ENCODE peak calls at places on chromosomes 13 and 19, in nine cellular contexts. Q is upper lobe of left lung, D is mucosa of descending colon, Y is Peyer's patch, A is left lung, V is neural progenitor cell, H is aorta, X is heart right ventricle, Z is transverse colon. M is an unnamed sample.

GRCh38 chr19:4064551-4065260 is 2.0 kb downstream of the ZBTB7A start:
- DNase-seq in Q (peak; percentile 90), D (peak; percentile 81), Y (peak; percentile 76), A (no peak), V (peak; percentile 65), H (peak; percentile 73), X (peak; percentile 70), Z (peak; percentile 66), M (peak; percentile 75)

GRCh38 chr19:45205810-45206209 is 27.2 kb downstream of the BLOC1S3 start:
- DNase-seq in Q (no peak), D (no peak), Y (no peak), A (no peak), V (no peak), H (no peak), X (no peak), Z (no peak), M (no peak)

GRCh38 chr19:2289714-2290435 is 7.9 kb upstream of the PEAK3 start:
- DNase-seq in Q (peak; percentile 92), D (peak; percentile 57), Y (peak; percentile 90), A (peak; percentile 73), V (peak; percentile 53), H (peak; percentile 77), X (no peak), Z (peak; percentile 53), M (no peak)

GRCh38 chr13:55199132-55199531 is 1941.6 kb upstream of the PRR20A start:
- DNase-seq in Q (no peak), D (no peak), Y (no peak), A (no peak), V (peak; percentile 47), H (no peak), X (no peak), Z (no peak), M (no peak)

GRCh38 chr13:73158851-73159250 is 100.0 kb downstream of the KLF5 start:
- DNase-seq in Q (no peak), D (no peak), Y (no peak), A (no peak), V (no peak), H (no peak), X (no peak), Z (no peak), M (no peak)

GRCh38 chr19:49749055-49749716 is 13.9 kb downstream of the TSKS start:
- DNase-seq in Q (no peak), D (no peak), Y (no peak), A (no peak), V (no peak), H (no peak), X (no peak), Z (no peak), M (no peak)

GRCh38 chr19:11699931-11700794 is 38.6 kb downstream of the ZNF823 start:
- DNase-seq in Q (no peak), D (no peak), Y (no peak), A (no peak), V (peak; percentile 37), H (no peak), X (no peak), Z (no peak), M (no peak)

GRCh38 chr13:34867590-34867989 is 74.5 kb upstream of the NBEA start:
- DNase-seq in Q (no peak), D (no peak), Y (no peak), A (no peak), V (no peak), H (no peak), X (no peak), Z (no peak), M (no peak)

GRCh38 chr13:20848203-20848602 is 54.3 kb downstream of the XPO4 start:
- DNase-seq in Q (no peak), D (no peak), Y (no peak), A (no peak), V (no peak), H (no peak), X (no peak), Z (no peak), M (no peak)

GRCh38 chr13:27481766-27482165 is 31.4 kb upstream of the MTIF3 start:
- DNase-seq in Q (peak; percentile 60), D (peak; percentile 71), Y (peak; percentile 68), A (peak; percentile 37), V (peak; percentile 81), H (peak; percentile 53), X (no peak), Z (peak; percentile 51), M (peak; percentile 68)

GRCh38 chr19:3041756-3042517 is 12.9 kb upstream of the TLE2 start:
- DNase-seq in Q (no peak), D (peak; percentile 22), Y (no peak), A (no peak), V (peak; percentile 56), H (no peak), X (no peak), Z (no peak), M (no peak)

GRCh38 chr13:21833921-21834320 is 163.0 kb downstream of the FGF9 start:
- DNase-seq in Q (no peak), D (no peak), Y (no peak), A (no peak), V (no peak), H (no peak), X (no peak), Z (no peak), M (no peak)

GRCh38 chr19:57872450-57872849 is 16.4 kb downstream of the ZNF814 start:
- DNase-seq in Q (no peak), D (no peak), Y (no peak), A (no peak), V (no peak), H (no peak), X (no peak), Z (no peak), M (no peak)

GRCh38 chr19:57867868-57868492 is 18.3 kb downstream of the ZNF587 start:
- DNase-seq in Q (no peak), D (no peak), Y (no peak), A (no peak), V (no peak), H (no peak), X (no peak), Z (no peak), M (no peak)

DNA sequence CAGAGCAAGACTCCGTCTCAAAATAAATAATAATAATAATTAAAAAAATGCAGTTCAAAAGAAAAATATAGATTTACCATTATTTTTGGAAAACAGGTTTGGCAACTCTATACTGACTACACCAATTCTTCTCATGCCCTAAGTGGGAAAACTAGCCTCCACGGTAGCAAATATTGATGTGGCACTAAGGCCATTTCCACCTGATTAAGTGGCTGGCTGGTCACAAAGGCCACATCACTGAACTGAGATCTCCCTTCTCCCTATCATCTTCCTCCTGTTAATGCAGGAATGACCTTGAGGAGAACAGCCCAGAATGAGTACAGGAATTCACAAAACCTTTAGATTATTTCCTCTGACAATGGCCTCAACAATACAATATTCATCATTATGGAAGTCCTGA is 18.6 kb downstream of the ZNF814 start:
- DNase-seq in Q (no peak), D (no peak), Y (no peak), A (no peak), V (no peak), H (no peak), X (no peak), Z (no peak), M (no peak)
- H3K9me3 ChIP-seq in Q (peaks cover 91% of the 10 kb centered on the region), D (peaks cover 94% of the 10 kb centered on the region), Y (no peaks in the 10 kb centered on the region), A (peaks cover 94% of the 10 kb centered on the region), V (peaks cover 20% of the 10 kb centered on the region), H (peaks cover 40% of the 10 kb centered on the region), X (peaks cover 60% of the 10 kb centered on the region), Z (peaks cover 61% of the 10 kb centered on the region), M (no peaks in the 10 kb centered on the region)

GRCh38 chr13:96519380-96519779 is 429.5 kb downstream of the HS6ST3 start:
- DNase-seq in Q (no peak), D (no peak), Y (no peak), A (no peak), V (no peak), H (no peak), X (no peak), Z (no peak), M (no peak)
- H3K4me3 ChIP-seq in Q (no peak overlapping the region), D (no peak overlapping the region), Y (no peak overlapping the region), A (no peak overlapping the region), V (no peak overlapping the region), H (no peak overlapping the region), X (no peak overlapping the region), Z (no peak overlapping the region), M (no peak overlapping the region)

GRCh38 chr19:56947206-56947605 is 106.7 kb upstream of the PEG3 start:
- DNase-seq in Q (no peak), D (no peak), Y (no peak), A (no peak), V (no peak), H (no peak), X (no peak), Z (no peak), M (no peak)

GRCh38 chr19:56949651-56950050 is 109.1 kb upstream of the PEG3 start:
- DNase-seq in Q (no peak), D (no peak), Y (no peak), A (no peak), V (no peak), H (no peak), X (no peak), Z (no peak), M (no peak)

GRCh38 chr19:56955637-56956216 is 115.2 kb upstream of the PEG3 start:
- DNase-seq in Q (no peak), D (no peak), Y (no peak), A (no peak), V (no peak), H (no peak), X (no peak), Z (no peak), M (no peak)

GRCh38 chr19:56953411-56953810 is 112.9 kb upstream of the PEG3 start:
- DNase-seq in Q (no peak), D (no peak), Y (no peak), A (no peak), V (no peak), H (no peak), X (no peak), Z (no peak), M (no peak)

GRCh38 chr19:56951672-56952071 is 111.1 kb upstream of the PEG3 start:
- DNase-seq in Q (no peak), D (no peak), Y (no peak), A (no peak), V (no peak), H (no peak), X (no peak), Z (no peak), M (no peak)
- H3K9me3 ChIP-seq in Q (peaks cover 9% of the 10 kb centered on the region), D (peaks cover 68% of the 10 kb centered on the region), Y (no peaks in the 10 kb centered on the region), A (peaks cover 62% of the 10 kb centered on the region), V (peaks cover 5% of the 10 kb centered on the region), H (peaks cover 8% of the 10 kb centered on the region), X (no peaks in the 10 kb centered on the region), Z (no peaks in the 10 kb centered on the region), M (no peaks in the 10 kb centered on the region)

DNA sequence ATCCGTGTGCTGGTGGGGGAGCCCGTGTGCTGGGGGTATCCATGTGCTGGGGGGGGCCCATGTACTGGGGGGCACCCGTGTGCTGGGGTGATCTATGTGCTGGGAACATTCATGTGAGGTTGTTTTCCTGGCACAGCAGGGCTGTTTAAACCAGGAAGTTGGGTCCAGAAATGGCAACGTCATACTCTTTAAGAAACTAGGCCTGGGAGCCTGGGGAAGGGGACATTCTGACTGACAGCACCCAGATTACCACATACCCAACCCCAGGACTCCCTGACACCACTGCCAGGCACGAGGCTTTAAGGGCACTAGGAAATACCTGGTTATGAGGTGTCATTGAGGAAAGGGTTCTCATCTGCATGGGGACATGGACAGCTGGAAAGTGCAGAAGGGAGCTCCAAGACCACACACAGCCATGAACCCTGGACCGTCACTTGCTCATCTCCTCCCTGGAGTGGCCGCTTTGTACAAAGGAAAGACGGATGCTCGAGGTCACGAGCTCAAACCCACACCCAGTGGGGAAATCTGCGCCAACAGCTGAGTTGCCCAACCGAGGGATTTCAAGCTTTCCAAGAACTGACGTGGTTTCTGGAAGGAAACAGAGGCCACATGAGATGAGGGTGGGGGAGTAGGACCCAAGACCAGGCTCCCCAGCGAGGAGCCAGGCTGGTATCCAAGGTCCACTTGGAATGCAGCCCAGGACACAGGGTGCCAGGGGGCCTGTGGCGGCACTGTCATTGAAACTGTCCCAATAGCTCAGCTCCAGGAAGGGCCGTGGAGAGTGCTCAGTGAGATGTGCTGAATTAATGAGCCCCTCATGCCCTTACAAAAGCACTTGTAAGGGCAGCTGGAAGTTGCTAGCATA is 40.9 kb downstream of the RAB20 start:
- DNase-seq in Q (peak; percentile 61), D (peak; percentile 87), Y (peak; percentile 92), A (peak; percentile 89), V (no peak), H (peak; percentile 94), X (peak; percentile 75), Z (peak; percentile 88), M (peak; percentile 90)
- H3K4me3 ChIP-seq in Q (no peak overlapping the region), D (no peak overlapping the region), Y (no peak overlapping the region), A (no peak overlapping the region), V (no peak overlapping the region), H (no peak overlapping the region), X (no peak overlapping the region), Z (no peak overlapping the region), M (no peak overlapping the region)

M was measured in right lobe of liver.